ENCODE peak calls at places on chromosomes 12 and 14, in nine cellular contexts. X is neural crest cell; U is fibroblast of lung; W is neuronal stem cell; V is CD4-positive, alpha-beta memory T cell; F is RWPE1; K is erythroblast; A is D341Med; Z is GM04503. T is an unnamed sample.

GRCh38 chr14:69766984-69767368 is at the start of gene SRSF5:
- DNase-seq in X (peak), U (peak), W (peak), V (peak), F (peak), K (peak), A (peak), Z (peak), T (peak)

GRCh38 chr14:61428261-61428660 is 106.9 kb downstream of the PRKCH start:
- DNase-seq in X (no peak), U (no peak), W (no peak), V (no peak), F (no peak), K (no peak), A (no peak), Z (no peak), T (no peak)

GRCh38 chr14:36619853-36620252 is 37.4 kb upstream of the NKX2-8 start:
- DNase-seq in X (no peak), U (no peak), W (no peak), V (no peak), F (no peak), K (no peak), A (no peak), Z (no peak), T (no peak)

GRCh38 chr14:105094193-105094907 is 29.1 kb upstream of the GPR132 start:
- DNase-seq in X (no peak), U (no peak), W (no peak), V (no peak), F (no peak), K (no peak), A (no peak), Z (no peak), T (peak)

GRCh38 chr12:93016752-93017350 is 87.8 kb upstream of the EEA1 start:
- DNase-seq in X (no peak), U (no peak), W (no peak), V (no peak), F (no peak), K (no peak), A (no peak), Z (no peak), T (no peak)

GRCh38 chr12:57893460-57894353 is 47.2 kb upstream of the CTDSP2 start:
- DNase-seq in X (peak), U (peak), W (no peak), V (no peak), F (no peak), K (peak), A (no peak), Z (peak), T (peak)

GRCh38 chr14:57725399-57726077 is 140.4 kb downstream of the SLC35F4 start:
- DNase-seq in X (no peak), U (no peak), W (no peak), V (no peak), F (peak), K (no peak), A (no peak), Z (peak), T (no peak)

GRCh38 chr12:121175383-121176119 is 34.4 kb upstream of the P2RX4 start:
- DNase-seq in X (no peak), U (no peak), W (no peak), V (no peak), F (no peak), K (no peak), A (no peak), Z (no peak), T (no peak)

GRCh38 chr12:76562158-76562557 is 2.6 kb upstream of the OSBPL8 start:
- DNase-seq in X (no peak), U (no peak), W (no peak), V (no peak), F (no peak), K (no peak), A (no peak), Z (no peak), T (no peak)

GRCh38 chr12:67593041-67593870 is 55.3 kb upstream of the DYRK2 start:
- DNase-seq in X (no peak), U (peak), W (no peak), V (no peak), F (peak), K (no peak), A (no peak), Z (peak), T (no peak)

GRCh38 chr12:13165578-13166120 is 30.9 kb upstream of the EMP1 start:
- DNase-seq in X (no peak), U (peak), W (no peak), V (peak), F (peak), K (no peak), A (no peak), Z (no peak), T (peak)

GRCh38 chr14:100293497-100294212 is 12.6 kb downstream of the SLC25A29 start:
- DNase-seq in X (no peak), U (no peak), W (no peak), V (no peak), F (no peak), K (no peak), A (no peak), Z (no peak), T (peak)

GRCh38 chr14:64841121-64841611 is 38.5 kb downstream of the SPTB start:
- DNase-seq in X (no peak), U (peak), W (no peak), V (no peak), F (peak), K (peak), A (no peak), Z (peak), T (no peak)

GRCh38 chr12:113826805-113827204 is 139.3 kb downstream of the RBM19 start:
- DNase-seq in X (no peak), U (no peak), W (no peak), V (no peak), F (no peak), K (no peak), A (no peak), Z (no peak), T (no peak)

GRCh38 chr12:15227004-15227679 is 5.9 kb upstream of the RERG start:
- DNase-seq in X (peak), U (peak), W (peak), V (no peak), F (peak), K (peak), A (peak), Z (no peak), T (no peak)

GRCh38 chr12:2306012-2306411 is 253.2 kb downstream of the CACNA1C start:
- DNase-seq in X (no peak), U (no peak), W (no peak), V (no peak), F (no peak), K (no peak), A (no peak), Z (no peak), T (no peak)

GRCh38 chr12:53221203-53222076 is 10.6 kb downstream of the RARG start:
- DNase-seq in X (peak), U (peak), W (peak), V (peak), F (peak), K (peak), A (peak), Z (no peak), T (peak)

GRCh38 chr12:46359667-46360280 is 12.8 kb downstream of the SLC38A2 start:
- DNase-seq in X (no peak), U (peak), W (no peak), V (no peak), F (no peak), K (no peak), A (no peak), Z (no peak), T (no peak)

GRCh38 chr14:71659165-71659564 is 273.1 kb upstream of the RGS6 start:
- DNase-seq in X (no peak), U (peak), W (no peak), V (no peak), F (no peak), K (no peak), A (no peak), Z (no peak), T (no peak)

GRCh38 chr12:82708507-82708906 is 21.8 kb downstream of the TMTC2 start:
- DNase-seq in X (no peak), U (peak), W (no peak), V (no peak), F (no peak), K (no peak), A (no peak), Z (no peak), T (no peak)

GRCh38 chr12:188910-189621 is 24.9 kb downstream of the SLC6A12 start:
- DNase-seq in X (peak), U (peak), W (peak), V (no peak), F (peak), K (peak), A (peak), Z (no peak), T (peak)

GRCh38 chr12:52175411-52176350 is 16.1 kb downstream of the KRT80 start:
- DNase-seq in X (no peak), U (peak), W (no peak), V (no peak), F (peak), K (no peak), A (no peak), Z (no peak), T (no peak)

GRCh38 chr14:76201162-76201561 is 49.4 kb downstream of the GPATCH2L start:
- DNase-seq in X (no peak), U (peak), W (no peak), V (no peak), F (peak), K (no peak), A (no peak), Z (no peak), T (no peak)

GRCh38 chr12:118103601-118104382 is at the start of gene VSIG10:
- DNase-seq in X (peak), U (peak), W (peak), V (no peak), F (peak), K (peak), A (peak), Z (no peak), T (peak)

GRCh38 chr14:74527736-74528280 is 34.2 kb downstream of the ISCA2 start:
- DNase-seq in X (no peak), U (no peak), W (no peak), V (no peak), F (no peak), K (no peak), A (no peak), Z (no peak), T (no peak)

GRCh38 chr14:50303744-50304471 is 8.1 kb downstream of the L2HGDH start:
- DNase-seq in X (no peak), U (peak), W (no peak), V (no peak), F (no peak), K (peak), A (no peak), Z (no peak), T (peak)

GRCh38 chr14:55441286-55441685 is 870 bp upstream of the TBPL2 start:
- DNase-seq in X (no peak), U (no peak), W (no peak), V (no peak), F (no peak), K (no peak), A (no peak), Z (no peak), T (no peak)

GRCh38 chr14:67487937-67488893 is at the start of gene TMEM229B:
- DNase-seq in X (no peak), U (no peak), W (no peak), V (peak), F (no peak), K (peak), A (no peak), Z (no peak), T (peak)

GRCh38 chr12:31647106-31647505 is 12.4 kb upstream of the ETFBKMT start:
- DNase-seq in X (no peak), U (no peak), W (no peak), V (no peak), F (peak), K (no peak), A (no peak), Z (no peak), T (no peak)

GRCh38 chr14:34134484-34134883 is 183.6 kb upstream of the EGLN3 start:
- DNase-seq in X (no peak), U (no peak), W (no peak), V (no peak), F (no peak), K (no peak), A (no peak), Z (no peak), T (no peak)

GRCh38 chr14:50865677-50866076 is 6.2 kb upstream of the ABHD12B start:
- DNase-seq in X (no peak), U (peak), W (no peak), V (no peak), F (no peak), K (no peak), A (no peak), Z (no peak), T (no peak)

GRCh38 chr12:96219700-96220206 is 25.6 kb downstream of the ELK3 start:
- DNase-seq in X (no peak), U (peak), W (no peak), V (no peak), F (peak), K (no peak), A (peak), Z (peak), T (peak)

GRCh38 chr12:71243375-71243774 is 85.6 kb upstream of the TSPAN8 start:
- DNase-seq in X (no peak), U (no peak), W (no peak), V (no peak), F (no peak), K (no peak), A (no peak), Z (no peak), T (no peak)

GRCh38 chr12:116701432-116701831 is 36.4 kb downstream of the SPRING1 start:
- DNase-seq in X (no peak), U (no peak), W (no peak), V (no peak), F (no peak), K (no peak), A (no peak), Z (no peak), T (no peak)

GRCh38 chr12:109018276-109018675 is 2.6 kb downstream of the SVOP start:
- DNase-seq in X (no peak), U (no peak), W (no peak), V (no peak), F (no peak), K (no peak), A (peak), Z (no peak), T (no peak)

GRCh38 chr12:111330800-111331752 is 37.8 kb downstream of the PHETA1 start:
- DNase-seq in X (no peak), U (peak), W (no peak), V (no peak), F (peak), K (peak), A (peak), Z (no peak), T (no peak)

GRCh38 chr12:120583478-120584030 is 2.4 kb upstream of the POP5 start:
- DNase-seq in X (peak), U (peak), W (peak), V (peak), F (peak), K (peak), A (peak), Z (no peak), T (peak)

T was measured in upper lobe of right lung.